ENCODE peak calls at places on chromosomes 5 and 9, in four cellular contexts. B, L, P and I are unnamed samples.

GRCh38 chr9:108163321-108164005 is 673.9 kb upstream of the KLF4 start:
- DNase-seq in B (no peak), L (no peak), P (no peak), I (no peak)

GRCh38 chr5:148556835-148557234 is 97.5 kb downstream of the HTR4 start:
- DNase-seq in B (no peak), L (no peak), P (no peak), I (no peak)

GRCh38 chr9:114204265-114204664 is 48.9 kb downstream of the COL27A1 start:
- DNase-seq in B (no peak), L (no peak), P (no peak), I (no peak)

GRCh38 chr5:174794941-174795672 is 70.7 kb downstream of the MSX2 start:
- DNase-seq in B (no peak), L (no peak), P (peak; percentile 70), I (no peak)

GRCh38 chr5:76175051-76175666 is 92.0 kb downstream of the SV2C start:
- DNase-seq in B (peak; percentile 15), L (peak; percentile 71), P (peak; percentile 78), I (peak; percentile 51)

GRCh38 chr5:97094579-97095317 is 47.7 kb downstream of the LIX1 start:
- DNase-seq in B (no peak), L (no peak), P (no peak), I (no peak)

GRCh38 chr5:126178521-126178920 is 244.7 kb upstream of the GRAMD2B start:
- DNase-seq in B (no peak), L (no peak), P (peak; percentile 21), I (no peak)

GRCh38 chr5:65861830-65862241 is 64.5 kb upstream of the ERBIN start:
- DNase-seq in B (no peak), L (no peak), P (peak; percentile 87), I (no peak)

GRCh38 chr5:130627145-130627544 is 537.9 kb downstream of the HINT1 start:
- DNase-seq in B (no peak), L (no peak), P (no peak), I (no peak)

GRCh38 chr5:172115541-172115982 is 72.5 kb downstream of the STK10 start:
- DNase-seq in B (no peak), L (no peak), P (no peak), I (no peak)

GRCh38 chr9:31045810-31046209 is 1338.6 kb upstream of the ACO1 start:
- DNase-seq in B (no peak), L (no peak), P (no peak), I (no peak)

GRCh38 chr5:96125335-96125891 is 163.8 kb upstream of the ELL2 start:
- DNase-seq in B (no peak), L (no peak), P (no peak), I (no peak)

GRCh38 chr9:77598510-77598909 is 49.6 kb downstream of the GNA14 start:
- DNase-seq in B (no peak), L (no peak), P (peak; percentile 77), I (no peak)

GRCh38 chr5:174560861-174561260 is 163.5 kb upstream of the MSX2 start:
- DNase-seq in B (no peak), L (no peak), P (no peak), I (no peak)

GRCh38 chr5:169176686-169177430 is 124.1 kb downstream of the SLIT3 start:
- DNase-seq in B (no peak), L (no peak), P (no peak), I (no peak)

GRCh38 chr5:116178925-116179324 is 94.1 kb downstream of the COMMD10 start:
- DNase-seq in B (no peak), L (no peak), P (no peak), I (no peak)

GRCh38 chr5:32531885-32532520 is 53.4 kb upstream of the SUB1 start:
- DNase-seq in B (no peak), L (no peak), P (peak; percentile 79), I (no peak)

GRCh38 chr5:5652181-5652580 is 229.7 kb downstream of the ICE1 start:
- DNase-seq in B (no peak), L (no peak), P (no peak), I (no peak)

GRCh38 chr9:115673599-115673998 is 480.0 kb upstream of the PAPPA start:
- DNase-seq in B (no peak), L (no peak), P (no peak), I (no peak)

GRCh38 chr9:134161647-134162046 is 2.7 kb downstream of the RNU6ATAC start:
- DNase-seq in B (no peak), L (no peak), P (no peak), I (no peak)

GRCh38 chr5:159048298-159048697 is 51.4 kb downstream of the EBF1 start:
- DNase-seq in B (no peak), L (no peak), P (no peak), I (no peak)

GRCh38 chr5:103587185-103587748 is 24.7 kb upstream of the NUDT12 start:
- DNase-seq in B (no peak), L (no peak), P (peak; percentile 74), I (no peak)
- TF ChIP-seq CTCF in B (peak; percentile 69), L (no peak), P (peak; percentile 61), I (peak; percentile 53)

DNA sequence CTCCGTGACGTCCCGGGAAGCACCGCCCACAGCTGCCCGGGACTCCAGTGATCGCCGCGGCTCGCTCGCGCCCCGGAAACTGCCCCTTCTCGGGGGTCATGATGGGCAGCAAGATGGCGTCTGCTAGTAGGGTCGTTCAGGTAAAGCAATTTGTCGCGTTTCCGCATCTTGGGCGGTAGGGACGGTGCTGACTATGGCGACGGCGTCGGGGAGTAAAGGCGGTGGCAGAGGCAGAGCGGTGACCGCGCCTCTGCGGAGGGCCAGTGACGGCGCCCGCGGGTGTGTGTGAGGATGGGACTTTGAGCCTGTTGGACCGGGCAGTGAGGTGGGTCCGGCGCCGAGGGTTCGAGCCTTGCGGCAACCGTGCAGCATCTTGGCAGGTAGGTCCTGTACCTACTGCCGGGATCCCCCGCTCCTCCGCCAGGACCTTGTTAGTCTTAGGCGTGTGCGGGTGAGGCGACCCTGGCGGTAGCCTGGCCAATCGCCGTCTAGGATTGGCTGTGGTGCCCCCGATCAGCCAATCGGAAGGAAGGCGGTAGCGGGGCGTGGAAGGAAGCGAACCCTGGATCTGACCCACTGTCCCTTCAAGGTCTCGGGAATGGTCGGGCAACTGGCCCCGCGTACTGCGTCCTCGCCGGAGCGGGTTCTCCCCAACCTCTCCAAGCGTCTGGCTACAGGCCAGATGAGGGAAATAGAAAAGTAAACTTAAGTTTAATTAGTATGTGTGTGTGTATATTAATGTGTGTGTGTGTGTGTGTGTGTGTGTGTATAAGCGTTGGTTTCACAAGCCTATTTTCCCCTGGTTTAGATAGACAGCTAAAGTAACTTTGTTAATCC is 16.7 kb upstream of the CDK7 start:
- DNase-seq in B (peak; percentile 91), L (peak; percentile 92), P (peak; percentile 95), I (peak; percentile 97)
- TF ChIP-seq CTCF in B (peak; percentile 33), L (no peak), P (peak; percentile 30), I (no peak)

DNA sequence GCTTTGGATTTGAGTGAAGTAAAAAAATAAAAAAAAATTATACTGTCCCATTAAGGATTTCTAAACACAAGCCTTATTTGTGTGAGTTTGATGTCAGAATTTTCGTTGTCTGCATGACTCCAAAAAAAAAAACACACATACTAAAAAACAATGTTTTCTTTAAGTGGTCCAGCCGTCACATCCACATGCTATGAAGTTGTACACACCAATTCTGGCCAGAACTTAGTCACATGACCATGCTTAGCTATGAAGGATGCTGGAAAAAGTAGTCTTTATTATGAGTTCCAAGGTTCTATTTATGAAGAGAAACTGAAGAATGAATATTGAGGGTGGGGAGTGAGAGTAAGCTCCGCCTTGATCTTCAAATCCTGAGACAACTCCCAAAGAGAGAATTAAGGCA is 146.9 kb downstream of the TLE1 start:
- DNase-seq in B (no peak), L (no peak), P (no peak), I (no peak)
- TF ChIP-seq CTCF in B (no peak), L (no peak), P (no peak), I (no peak)

GRCh38 chr5:28710360-28710759 is 1672.0 kb upstream of the CDH9 start:
- DNase-seq in B (no peak), L (no peak), P (no peak), I (no peak)
- TF ChIP-seq CTCF in B (peak; percentile 39), L (no peak), P (peak; percentile 33), I (peak; percentile 33)

GRCh38 chr5:21419383-21419782 is 1431.4 kb upstream of the CDH18 start:
- DNase-seq in B (no peak), L (no peak), P (no peak), I (no peak)
- TF ChIP-seq CTCF in B (no peak), L (no peak), P (no peak), I (no peak)